ENCODE peak calls at places on chromosomes 4 and X, in six cellular contexts. R is fibroblast of mammary gland, Q is heart right ventricle, S is epithelial cell of proximal tubule, M is astrocyte, X is NB4. H is an unnamed sample.

GRCh38 chr4:168859100-168859499 is 151.0 kb downstream of the CBR4 start:
- DNase-seq in R (no peak), Q (no peak), M (no peak), X (no peak), S (no peak), H (no peak)

GRCh38 chr4:97038146-97038516 is 1105.1 kb downstream of the STPG2 start:
- DNase-seq in Q (no peak), X (no peak), M (no peak), R (no peak), S (no peak), H (no peak)

GRCh38 chrX:66166671-66167070 is 2.6 kb downstream of the HEPH start:
- DNase-seq in Q (no peak), X (no peak), S (no peak), M (no peak), R (no peak), H (no peak)

GRCh38 chr4:134935320-134935719 is 733.7 kb upstream of the PABPC4L start:
- DNase-seq in S (no peak), R (no peak), Q (no peak), M (no peak), X (peak; percentile 30), H (no peak)

GRCh38 chrX:68177542-68177941 is 255.8 kb downstream of the OPHN1 start:
- DNase-seq in Q (no peak), M (peak; percentile 13), X (peak; percentile 22), R (peak; percentile 82), S (no peak), H (no peak)

GRCh38 chr4:168353746-168354145 is 35.2 kb upstream of the DDX60 start:
- DNase-seq in X (no peak), S (no peak), M (no peak), R (no peak), Q (no peak), H (no peak)

GRCh38 chrX:14013074-14013473 is 16.6 kb downstream of the GEMIN8 start:
- DNase-seq in R (peak; percentile 95), M (no peak), S (no peak), X (no peak), Q (no peak), H (no peak)

GRCh38 chr4:21949073-21949457 is 493 bp upstream of the KCNIP4 start:
- DNase-seq in S (no peak), M (no peak), Q (no peak), R (peak; percentile 20), X (no peak), H (no peak)

GRCh38 chrX:13489451-13489850 is 80.0 kb upstream of the EGFL6 start:
- DNase-seq in S (peak; percentile 25), M (peak; percentile 78), R (peak; percentile 86), Q (peak; percentile 28), X (no peak), H (no peak)

GRCh38 chr4:186225848-186226247 is 1.5 kb upstream of the KLKB1 start:
- DNase-seq in M (no peak), R (no peak), X (no peak), S (no peak), Q (no peak), H (no peak)

GRCh38 chrX:24210190-24210589 is 60.7 kb downstream of the ZFX start:
- DNase-seq in R (no peak), M (no peak), Q (no peak), S (no peak), X (no peak), H (no peak)

GRCh38 chrX:27890611-27891010 is 82.8 kb downstream of the MAGEB10 start:
- DNase-seq in R (peak; percentile 49), Q (no peak), M (peak; percentile 69), S (peak; percentile 1), X (no peak), H (no peak)

GRCh38 chrX:145003443-145003842 is 243.9 kb upstream of the SPANXN1 start:
- DNase-seq in X (no peak), M (no peak), R (no peak), Q (no peak), S (no peak), H (no peak)

GRCh38 chr4:145544998-145545397 is 63.3 kb downstream of the SMAD1 start:
- DNase-seq in X (no peak), R (no peak), Q (no peak), M (no peak), S (no peak), H (no peak)

GRCh38 chr4:76856183-76856969 is 41.6 kb downstream of the SOWAHB start:
- DNase-seq in Q (no peak), X (no peak), R (peak; percentile 33), M (peak; percentile 62), S (peak; percentile 38), H (no peak)

GRCh38 chr4:2378898-2379297 is 39.5 kb downstream of the ZFYVE28 start:
- DNase-seq in S (no peak), Q (no peak), M (no peak), X (no peak), R (no peak), H (no peak)

GRCh38 chr4:46793036-46793435 is 116.0 kb downstream of the COX7B2 start:
- DNase-seq in X (no peak), S (no peak), Q (no peak), M (no peak), R (no peak), H (no peak)

GRCh38 chr4:21304061-21304541 is 603.8 kb downstream of the PACRGL start:
- DNase-seq in S (no peak), X (no peak), Q (no peak), R (no peak), M (no peak), H (no peak)

GRCh38 chr4:37482236-37482635 is 203.9 kb downstream of the RELL1 start:
- DNase-seq in Q (no peak), S (no peak), X (no peak), R (no peak), M (no peak), H (no peak)

GRCh38 chrX:9517062-9517461 is 52.2 kb downstream of the TBL1X start:
- DNase-seq in X (no peak), M (no peak), R (no peak), S (no peak), Q (no peak), H (no peak)

GRCh38 chr4:145881991-145882390 is 56.6 kb downstream of the ZNF827 start:
- DNase-seq in Q (no peak), R (no peak), M (no peak), X (no peak), S (peak; percentile 56), H (no peak)

GRCh38 chrX:12974797-12975669 is at the start of gene TMSB4X:
- DNase-seq in S (no peak), R (peak; percentile 70), M (peak; percentile 59), Q (peak; percentile 83), X (peak; percentile 92), H (peak; percentile 29)

GRCh38 chrX:64229145-64229544 is 1.3 kb downstream of the ASB12 start:
- DNase-seq in M (no peak), Q (no peak), R (no peak), X (peak; percentile 12), S (no peak), H (no peak)

GRCh38 chr4:84916233-84916632 is 50.3 kb downstream of the WDFY3 start:
- DNase-seq in S (no peak), R (no peak), X (no peak), M (no peak), Q (no peak), H (no peak)

GRCh38 chr4:95363579-95363965 is 185.2 kb downstream of the UNC5C start:
- DNase-seq in S (no peak), M (no peak), X (no peak), R (no peak), Q (no peak), H (no peak)

GRCh38 chr4:41009411-41009810 is 204.9 kb downstream of the APBB2 start:
- DNase-seq in Q (no peak), S (no peak), M (peak; percentile 69), X (no peak), R (peak; percentile 84), H (no peak)

GRCh38 chrX:40736170-40736505 is 796 bp upstream of the MED14 start:
- DNase-seq in R (no peak), S (no peak), M (no peak), Q (no peak), X (no peak), H (no peak)
- TF ChIP-seq CTCF in R (no peak), S (no peak), M (no peak), Q (no peak), X (no peak), H (no peak)

GRCh38 chrX:20594985-20595384 is 328.3 kb upstream of the RPS6KA3 start:
- DNase-seq in Q (no peak), X (no peak), S (no peak), M (peak; percentile 14), R (peak; percentile 55), H (no peak)
- TF ChIP-seq CTCF in Q (no peak), X (no peak), S (peak; percentile 45), M (peak; percentile 34), R (peak; percentile 43), H (no peak)

DNA sequence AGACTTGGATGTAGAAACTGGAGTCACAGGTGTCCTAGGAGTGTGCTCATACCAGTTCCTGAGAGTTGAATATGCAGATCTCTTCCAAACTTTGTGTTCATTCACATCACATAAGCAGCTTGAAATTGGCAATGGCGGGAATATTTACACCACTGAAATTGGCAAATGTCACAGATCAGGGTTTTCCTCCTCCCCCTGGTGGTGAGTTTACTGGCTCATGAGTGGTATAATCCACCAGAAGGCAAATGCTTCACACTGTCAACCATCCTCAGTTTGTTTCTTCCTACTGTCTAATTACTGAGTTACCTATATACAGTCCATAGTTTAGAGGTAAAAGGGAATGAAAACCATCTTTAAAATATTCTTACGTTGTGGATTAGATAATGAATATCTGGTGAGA is 193.3 kb upstream of the BANK1 start:
- DNase-seq in M (no peak), R (peak; percentile 10), Q (no peak), X (peak; percentile 50), S (no peak), H (no peak)
- TF ChIP-seq CTCF in M (peak; percentile 14), R (peak; percentile 24), Q (no peak), X (peak; percentile 30), S (peak; percentile 46), H (peak; percentile 2)

GRCh38 chr4:117135634-117136354 is 50.4 kb upstream of the TRAM1L1 start:
- DNase-seq in Q (no peak), R (no peak), S (no peak), M (peak; percentile 6), X (no peak), H (no peak)

GRCh38 chr4:117137143-117137542 is 51.8 kb upstream of the TRAM1L1 start:
- DNase-seq in Q (no peak), X (peak; percentile 51), R (peak; percentile 78), S (peak; percentile 88), M (peak; percentile 92), H (no peak)

GRCh38 chr4:117134386-117134785 is 49.0 kb upstream of the TRAM1L1 start:
- DNase-seq in Q (no peak), M (peak; percentile 85), S (peak; percentile 93), X (peak; percentile 42), R (peak; percentile 41), H (no peak)
- TF ChIP-seq CTCF in Q (no peak), M (peak; percentile 71), S (peak; percentile 80), X (no peak), R (peak; percentile 26), H (peak; percentile 83)